ENCODE peak calls at places on chromosomes 12 and 14, in six cellular contexts. C is GM23248, K is H9, H is Karpas-422, F is IMR-90, J is PC-3. I is an unnamed sample.

GRCh38 chr12:98085360-98085759 is 430.0 kb upstream of the TMPO start:
- DNase-seq in C (no peak), K (no peak), H (no peak), F (no peak), J (no peak), I (peak)

GRCh38 chr12:100427078-100427477 is 46.6 kb upstream of the NR1H4 start:
- DNase-seq in C (peak), K (no peak), H (no peak), F (peak), J (peak), I (peak)

GRCh38 chr12:65232490-65233077 is 45.9 kb upstream of the MSRB3 start:
- DNase-seq in C (peak), K (no peak), H (peak), F (peak), J (peak), I (no peak)

GRCh38 chr12:65364021-65364420 is 85.5 kb downstream of the MSRB3 start:
- DNase-seq in C (peak), K (no peak), H (no peak), F (peak), J (no peak), I (peak)

GRCh38 chr12:82842480-82842879 is 155.8 kb downstream of the TMTC2 start:
- DNase-seq in C (no peak), K (no peak), H (no peak), F (no peak), J (no peak), I (no peak)

GRCh38 chr14:38210168-38210567 is 2.5 kb downstream of the SSTR1 start:
- DNase-seq in C (peak), K (no peak), H (no peak), F (peak), J (peak), I (no peak)

GRCh38 chr12:130849561-130850417 is 10.7 kb upstream of the STX2 start:
- DNase-seq in C (no peak), K (peak), H (no peak), F (no peak), J (peak), I (no peak)

GRCh38 chr12:21562859-21563258 is 36.8 kb downstream of the SPX start:
- DNase-seq in C (no peak), K (no peak), H (no peak), F (no peak), J (no peak), I (no peak)

GRCh38 chr14:83473846-83474245 is 1940.2 kb upstream of the SEL1L start:
- DNase-seq in C (peak), K (no peak), H (no peak), F (peak), J (no peak), I (no peak)

GRCh38 chr14:88310021-88310420 is 13.0 kb downstream of the KCNK10 start:
- DNase-seq in C (no peak), K (no peak), H (no peak), F (no peak), J (no peak), I (no peak)

GRCh38 chr12:54294152-54294913 is 6.5 kb downstream of the NFE2 start:
- DNase-seq in C (peak), K (peak), H (peak), F (no peak), J (peak), I (no peak)

GRCh38 chr14:56650075-56650474 is 70.5 kb downstream of the TMEM260 start:
- DNase-seq in C (no peak), K (no peak), H (no peak), F (no peak), J (no peak), I (no peak)

GRCh38 chr12:4270670-4271432 is 2.7 kb upstream of the CCND2 start:
- DNase-seq in C (peak), K (peak), H (peak), F (no peak), J (no peak), I (peak)

GRCh38 chr12:119406811-119407210 is 72.3 kb downstream of the CCDC60 start:
- DNase-seq in C (no peak), K (no peak), H (no peak), F (no peak), J (no peak), I (no peak)

GRCh38 chr12:3998397-3998796 is 125.2 kb upstream of the PARP11 start:
- DNase-seq in C (no peak), K (no peak), H (no peak), F (no peak), J (no peak), I (no peak)

GRCh38 chr14:66508846-66509621 is 1.1 kb downstream of the GPHN start:
- DNase-seq in C (peak), K (peak), H (peak), F (peak), J (peak), I (peak)

GRCh38 chr12:130576286-130576933 is 139.7 kb downstream of the RIMBP2 start:
- DNase-seq in C (no peak), K (peak), H (no peak), F (no peak), J (no peak), I (no peak)

GRCh38 chr14:84877061-84877460 is 652.9 kb upstream of the FLRT2 start:
- DNase-seq in C (no peak), K (no peak), H (no peak), F (no peak), J (no peak), I (no peak)

GRCh38 chr14:64444984-64445845 is 20.1 kb upstream of the AKAP5 start:
- DNase-seq in C (peak), K (no peak), H (no peak), F (peak), J (no peak), I (peak)

GRCh38 chr14:90759370-90760054 is 56.7 kb downstream of the TTC7B start:
- DNase-seq in C (no peak), K (no peak), H (peak), F (no peak), J (no peak), I (no peak)

GRCh38 chr12:24596768-24597388 is 352.0 kb downstream of the BCAT1 start:
- DNase-seq in C (peak), K (no peak), H (peak), F (peak), J (peak), I (peak)

GRCh38 chr14:96108911-96109310 is 69.7 kb downstream of the C14orf132 start:
- DNase-seq in C (no peak), K (no peak), H (no peak), F (no peak), J (no peak), I (no peak)

GRCh38 chr12:94326234-94326633 is 133.4 kb downstream of the CEP83 start:
- DNase-seq in C (no peak), K (no peak), H (no peak), F (no peak), J (no peak), I (no peak)

GRCh38 chr12:56081393-56082347 is 1.7 kb downstream of the ERBB3 start:
- DNase-seq in C (no peak), K (no peak), H (peak), F (no peak), J (no peak), I (no peak)
- H2AFZ ChIP-seq in C (no peak), K (no peak), H (no peak), F (peak), J (no peak), I (no peak)

GRCh38 chr12:103011974-103012763 is 54.7 kb downstream of the ASCL1 start:
- DNase-seq in C (no peak), K (no peak), H (no peak), F (no peak), J (no peak), I (no peak)

GRCh38 chr12:103013741-103014140 is 56.3 kb downstream of the ASCL1 start:
- DNase-seq in C (no peak), K (no peak), H (no peak), F (no peak), J (no peak), I (no peak)

GRCh38 chr12:103020839-103021238 is 63.4 kb downstream of the ASCL1 start:
- DNase-seq in C (no peak), K (no peak), H (no peak), F (no peak), J (no peak), I (no peak)

GRCh38 chr12:103012884-103013283 is 55.4 kb downstream of the ASCL1 start:
- DNase-seq in C (no peak), K (peak), H (no peak), F (no peak), J (no peak), I (no peak)

DNA sequence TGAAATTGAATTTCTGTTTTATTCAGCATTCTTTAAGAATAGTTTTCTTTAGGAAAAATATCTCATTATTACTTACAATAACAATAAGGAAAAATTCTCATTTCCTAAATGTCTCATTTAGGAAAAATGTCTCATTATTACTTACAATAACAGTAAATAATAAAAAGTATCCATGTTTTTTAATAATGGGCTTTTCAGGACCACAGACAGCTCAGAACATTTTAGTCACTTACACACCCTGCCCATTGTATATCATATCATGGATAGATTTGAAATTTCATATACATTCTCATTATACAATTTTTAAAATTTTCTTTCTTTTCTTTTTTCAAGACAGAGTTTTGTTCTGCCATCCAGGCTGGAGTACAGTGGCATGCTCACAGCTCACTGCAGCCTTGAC is 58.9 kb downstream of the ASCL1 start:
- DNase-seq in C (no peak), K (no peak), H (no peak), F (no peak), J (no peak), I (no peak)
- H2AFZ ChIP-seq in C (no peak), K (no peak), H (no peak), F (no peak), J (no peak), I (no peak)

GRCh38 chr12:16112151-16112550 is 165.3 kb downstream of the SLC15A5 start:
- DNase-seq in C (no peak), K (no peak), H (no peak), F (no peak), J (no peak), I (peak)
- H2AFZ ChIP-seq in C (no peak), K (no peak), H (no peak), F (no peak), J (no peak), I (no peak)

GRCh38 chr12:131862600-131862993 is 31.8 kb upstream of the ULK1 start:
- DNase-seq in C (no peak), K (peak), H (no peak), F (no peak), J (no peak), I (no peak)

GRCh38 chr12:131862994-131863710 is 31.3 kb upstream of the ULK1 start:
- DNase-seq in C (peak), K (no peak), H (no peak), F (no peak), J (no peak), I (peak)

GRCh38 chr12:131863711-131864396 is 30.6 kb upstream of the ULK1 start:
- DNase-seq in C (no peak), K (peak), H (no peak), F (no peak), J (no peak), I (peak)

GRCh38 chr12:131864469-131864868 is 30.0 kb upstream of the ULK1 start:
- DNase-seq in C (no peak), K (no peak), H (no peak), F (no peak), J (no peak), I (no peak)

GRCh38 chr12:131865196-131865875 is 29.1 kb upstream of the ULK1 start:
- DNase-seq in C (peak), K (no peak), H (no peak), F (peak), J (peak), I (peak)
- H2AFZ ChIP-seq in C (no peak), K (no peak), H (no peak), F (no peak), J (no peak), I (no peak)

DNA sequence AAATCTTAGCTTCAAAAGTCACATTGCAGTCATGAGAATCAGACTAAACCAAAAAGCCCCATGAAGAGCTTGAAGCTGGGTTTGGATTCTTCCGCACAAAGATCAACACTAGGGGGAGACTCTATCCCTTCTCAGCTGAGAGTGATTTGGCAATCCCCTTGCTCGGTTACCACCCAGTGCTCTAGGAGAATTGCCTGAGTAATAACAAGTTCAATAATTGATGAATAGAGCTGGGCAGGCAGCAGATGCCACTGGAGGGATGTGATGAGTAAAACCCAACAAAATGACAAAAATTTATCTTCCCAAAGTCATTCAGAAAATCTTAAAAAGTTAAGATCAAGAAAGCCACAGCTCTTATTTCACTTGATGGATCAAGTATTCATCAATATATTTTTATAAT is 185.6 kb upstream of the ARID2 start:
- DNase-seq in C (peak), K (peak), H (peak), F (peak), J (peak), I (peak)
- H2AFZ ChIP-seq in C (peak), K (no peak), H (no peak), F (no peak), J (peak), I (no peak)

DNA sequence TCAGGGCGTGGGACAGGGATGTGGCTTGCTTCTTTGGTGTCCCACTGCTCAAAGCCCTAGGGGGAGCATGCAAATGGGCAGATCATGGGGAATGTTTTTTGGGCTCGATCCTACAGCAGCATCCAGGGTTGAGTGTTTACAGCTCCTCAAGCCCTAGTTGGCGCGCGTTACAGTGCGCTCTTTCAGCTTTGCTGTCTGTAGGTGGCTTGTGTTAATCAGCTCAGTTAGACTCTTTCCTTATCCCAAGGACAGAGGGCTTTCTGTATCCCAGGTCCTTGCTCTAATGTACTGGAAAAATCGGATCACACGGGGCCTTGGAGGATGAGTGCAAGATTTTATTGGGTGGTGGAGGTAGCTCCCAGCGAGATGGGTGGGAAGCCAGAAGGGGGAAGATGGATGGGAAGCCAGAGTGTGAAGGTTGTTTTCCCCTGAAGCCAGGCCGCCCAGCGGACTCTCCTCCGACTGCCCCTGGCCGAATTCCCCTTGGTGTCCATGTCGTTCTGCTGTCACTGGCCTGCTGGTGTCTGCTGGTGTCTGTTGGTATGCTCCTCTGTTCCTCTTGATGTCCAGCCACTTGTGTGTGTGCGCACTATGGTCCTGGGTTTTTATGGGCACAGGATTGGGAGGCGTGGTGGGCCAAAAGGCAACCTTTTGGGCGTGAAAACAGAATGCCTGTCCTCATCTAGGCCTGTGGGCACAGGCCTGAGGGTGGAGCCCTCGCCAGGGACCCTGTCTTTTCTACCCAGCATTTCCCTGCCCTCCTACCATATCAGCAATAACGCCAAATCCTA is 10.7 kb upstream of the TXNRD1 start:
- DNase-seq in C (no peak), K (no peak), H (no peak), F (no peak), J (no peak), I (no peak)
- H2AFZ ChIP-seq in C (no peak), K (no peak), H (no peak), F (no peak), J (no peak), I (no peak)

GRCh38 chr14:53306267-53306721 is 153.2 kb upstream of the DDHD1 start:
- DNase-seq in C (peak), K (peak), H (peak), F (peak), J (peak), I (peak)
- H2AFZ ChIP-seq in C (peak), K (no peak), H (no peak), F (peak), J (peak), I (no peak)

GRCh38 chr14:60651936-60652673 is 2.8 kb upstream of the SIX1 start:
- DNase-seq in C (peak), K (peak), H (no peak), F (peak), J (no peak), I (no peak)

GRCh38 chr14:60648934-60649814 is at the start of gene SIX1:
- DNase-seq in C (peak), K (peak), H (no peak), F (peak), J (peak), I (peak)

GRCh38 chr14:60649815-60650381 is 621 bp upstream of the SIX1 start:
- DNase-seq in C (peak), K (peak), H (no peak), F (peak), J (peak), I (no peak)

GRCh38 chr14:60651051-60651935 is 2.0 kb upstream of the SIX1 start:
- DNase-seq in C (no peak), K (no peak), H (no peak), F (no peak), J (no peak), I (no peak)

DNA sequence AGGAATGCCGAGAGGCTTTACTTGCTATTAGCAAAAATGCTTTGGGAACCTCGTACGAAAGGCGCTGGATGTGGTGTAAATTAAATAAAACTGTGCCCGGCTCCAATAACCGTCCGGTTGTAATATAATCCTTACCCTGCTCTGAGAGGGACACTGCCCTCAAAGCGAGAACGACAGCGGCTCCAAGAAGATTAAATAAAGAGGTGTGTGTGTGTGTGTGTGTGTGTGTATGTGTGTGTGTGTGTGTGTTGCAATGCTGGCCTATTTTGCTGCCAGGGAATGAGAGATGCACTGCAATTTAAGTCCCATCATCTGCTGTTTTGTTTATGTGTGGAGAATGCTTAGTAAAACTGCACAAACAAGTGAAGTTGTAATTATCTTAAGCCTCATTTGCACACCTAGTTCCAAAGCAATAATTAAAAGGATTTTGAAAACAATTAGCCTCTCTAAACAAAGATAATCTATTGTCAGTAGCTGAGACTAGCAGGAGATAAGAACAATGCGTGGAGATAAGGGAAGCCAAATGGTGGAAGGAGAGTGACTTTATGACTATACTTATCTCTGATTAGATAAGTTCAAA is 1.2 kb upstream of the SIX1 start:
- DNase-seq in C (peak), K (no peak), H (no peak), F (peak), J (peak), I (no peak)
- H2AFZ ChIP-seq in C (peak), K (no peak), H (no peak), F (peak), J (peak), I (no peak)

GRCh38 chr12:27161458-27162228 is 79.3 kb upstream of the C12orf71 start:
- DNase-seq in C (no peak), K (no peak), H (no peak), F (no peak), J (peak), I (peak)

GRCh38 chr12:27163894-27164293 is 80.2 kb upstream of the STK38L start:
- DNase-seq in C (no peak), K (no peak), H (no peak), F (no peak), J (no peak), I (no peak)

GRCh38 chr12:27164330-27165045 is 79.6 kb upstream of the STK38L start:
- DNase-seq in C (no peak), K (no peak), H (no peak), F (no peak), J (no peak), I (no peak)

GRCh38 chr12:27163048-27163715 is 80.8 kb upstream of the C12orf71 start:
- DNase-seq in C (peak), K (peak), H (no peak), F (peak), J (peak), I (no peak)

DNA sequence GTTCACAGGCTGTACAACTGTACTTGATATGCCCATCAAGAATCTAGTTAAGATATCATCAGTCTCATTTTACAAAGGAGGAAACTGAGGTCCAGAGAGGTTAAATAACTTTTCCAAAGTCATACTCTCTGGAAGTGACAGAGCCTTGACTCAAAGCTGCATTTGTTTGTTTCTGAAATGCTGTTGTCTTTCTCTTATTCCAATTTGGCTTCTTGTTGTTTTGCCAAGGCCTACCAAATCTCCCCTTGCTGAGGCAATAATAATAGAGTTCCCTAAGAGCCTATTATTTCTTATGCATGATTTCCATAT is 79.8 kb upstream of the C12orf71 start:
- DNase-seq in C (no peak), K (no peak), H (no peak), F (no peak), J (peak), I (no peak)
- H2AFZ ChIP-seq in C (no peak), K (no peak), H (no peak), F (no peak), J (no peak), I (no peak)